ENCODE peak calls at places on chromosomes 7 and 10, in four cellular contexts. One of them, this sample, is unnamed.

GRCh38 chr7:47501406-47501805 is 80.5 kb downstream of the TNS3 start:
- DNase-seq in K562: no peak
- DNase-seq in HepG2: no peak
- DNase-seq in GM12878: no peak
- DNase-seq in this sample: no peak

GRCh38 chr10:22505923-22506685 is 160.8 kb downstream of the SPAG6 start:
- DNase-seq in K562: no peak
- DNase-seq in HepG2: no peak
- DNase-seq in GM12878: no peak
- DNase-seq in this sample: no peak

GRCh38 chr7:28347964-28348363 is 64.4 kb upstream of the CREB5 start:
- DNase-seq in K562: no peak
- DNase-seq in HepG2: no peak
- DNase-seq in GM12878: no peak
- DNase-seq in this sample: no peak

GRCh38 chr7:101651116-101651515 is 22.0 kb upstream of the MYL10 start:
- DNase-seq in K562: no peak
- DNase-seq in HepG2: no peak
- DNase-seq in GM12878: no peak
- DNase-seq in this sample: no peak

GRCh38 chr10:4635394-4635793 is 190.6 kb upstream of the AKR1E2 start:
- DNase-seq in K562: no peak
- DNase-seq in HepG2: no peak
- DNase-seq in GM12878: no peak
- DNase-seq in this sample: no peak

GRCh38 chr10:778626-779330 is 89.3 kb upstream of the DIP2C start:
- DNase-seq in K562: no peak
- DNase-seq in HepG2: no peak
- DNase-seq in GM12878: no peak
- DNase-seq in this sample: no peak

GRCh38 chr10:118013078-118013568 is 33.6 kb downstream of the RAB11FIP2 start:
- DNase-seq in K562: no peak
- DNase-seq in HepG2: no peak
- DNase-seq in GM12878: no peak
- DNase-seq in this sample: no peak

GRCh38 chr7:1694551-1694950 is 24.5 kb downstream of the ELFN1 start:
- DNase-seq in K562: no peak
- DNase-seq in HepG2: no peak
- DNase-seq in GM12878: no peak
- DNase-seq in this sample: no peak

GRCh38 chr10:7856685-7857084 is 38.4 kb downstream of the TAF3 start:
- DNase-seq in K562: no peak
- DNase-seq in HepG2: no peak
- DNase-seq in GM12878: no peak
- DNase-seq in this sample: no peak

GRCh38 chr7:87110778-87111177 is 41.5 kb upstream of the DMTF1 start:
- DNase-seq in K562: peak
- DNase-seq in HepG2: peak
- DNase-seq in GM12878: no peak
- DNase-seq in this sample: no peak

GRCh38 chr10:72694476-72695369 is 2.8 kb downstream of the MCU start:
- DNase-seq in K562: peak
- DNase-seq in HepG2: peak
- DNase-seq in GM12878: no peak
- DNase-seq in this sample: no peak

GRCh38 chr7:16961650-16962049 is 79.9 kb upstream of the AGR3 start:
- DNase-seq in K562: no peak
- DNase-seq in HepG2: no peak
- DNase-seq in GM12878: no peak
- DNase-seq in this sample: no peak

GRCh38 chr7:131556912-131557457 is 557 bp upstream of the PODXL start:
- DNase-seq in K562: no peak
- DNase-seq in HepG2: no peak
- DNase-seq in GM12878: no peak
- DNase-seq in this sample: no peak

GRCh38 chr10:71262027-71262426 is 49.7 kb downstream of the UNC5B start:
- DNase-seq in K562: no peak
- DNase-seq in HepG2: no peak
- DNase-seq in GM12878: no peak
- DNase-seq in this sample: no peak

GRCh38 chr7:57685418-57685817 is 235.4 kb downstream of the ZNF716 start:
- DNase-seq in K562: no peak
- DNase-seq in HepG2: no peak
- DNase-seq in GM12878: no peak
- DNase-seq in this sample: no peak

GRCh38 chr7:101736077-101736476 is 81.3 kb upstream of the CUX1 start:
- DNase-seq in K562: peak
- DNase-seq in HepG2: no peak
- DNase-seq in GM12878: no peak
- DNase-seq in this sample: no peak

GRCh38 chr7:16975712-16976111 is 93.9 kb upstream of the AGR3 start:
- DNase-seq in K562: no peak
- DNase-seq in HepG2: no peak
- DNase-seq in GM12878: no peak
- DNase-seq in this sample: no peak

GRCh38 chr10:56653289-56653688 is 292.2 kb upstream of the ZWINT start:
- DNase-seq in K562: no peak
- DNase-seq in HepG2: no peak
- DNase-seq in GM12878: no peak
- DNase-seq in this sample: no peak

GRCh38 chr10:126844406-126844805 is 60.8 kb upstream of the DOCK1 start:
- DNase-seq in K562: no peak
- DNase-seq in HepG2: no peak
- DNase-seq in GM12878: no peak
- DNase-seq in this sample: no peak

GRCh38 chr7:106099539-106099938 is 12.6 kb downstream of the SYPL1 start:
- DNase-seq in K562: no peak
- DNase-seq in HepG2: no peak
- DNase-seq in GM12878: no peak
- DNase-seq in this sample: no peak

GRCh38 chr10:86688398-86688921 is 20.1 kb downstream of the LDB3 start:
- DNase-seq in K562: peak
- DNase-seq in HepG2: peak
- DNase-seq in GM12878: no peak
- DNase-seq in this sample: peak

GRCh38 chr7:135519871-135520270 is 10.0 kb upstream of the CNOT4 start:
- DNase-seq in K562: no peak
- DNase-seq in HepG2: no peak
- DNase-seq in GM12878: no peak
- DNase-seq in this sample: no peak

GRCh38 chr7:138842111-138842510 is 44.1 kb upstream of the ATP6V0A4 start:
- DNase-seq in K562: peak
- DNase-seq in HepG2: no peak
- DNase-seq in GM12878: no peak
- DNase-seq in this sample: peak

GRCh38 chr10:11358046-11358445 is 253.4 kb downstream of the USP6NL start:
- DNase-seq in K562: no peak
- DNase-seq in HepG2: no peak
- DNase-seq in GM12878: no peak
- DNase-seq in this sample: no peak

GRCh38 chr7:24828871-24829661 is 71.8 kb upstream of the GSDME start:
- DNase-seq in K562: peak
- DNase-seq in HepG2: no peak
- DNase-seq in GM12878: no peak
- DNase-seq in this sample: no peak

DNA sequence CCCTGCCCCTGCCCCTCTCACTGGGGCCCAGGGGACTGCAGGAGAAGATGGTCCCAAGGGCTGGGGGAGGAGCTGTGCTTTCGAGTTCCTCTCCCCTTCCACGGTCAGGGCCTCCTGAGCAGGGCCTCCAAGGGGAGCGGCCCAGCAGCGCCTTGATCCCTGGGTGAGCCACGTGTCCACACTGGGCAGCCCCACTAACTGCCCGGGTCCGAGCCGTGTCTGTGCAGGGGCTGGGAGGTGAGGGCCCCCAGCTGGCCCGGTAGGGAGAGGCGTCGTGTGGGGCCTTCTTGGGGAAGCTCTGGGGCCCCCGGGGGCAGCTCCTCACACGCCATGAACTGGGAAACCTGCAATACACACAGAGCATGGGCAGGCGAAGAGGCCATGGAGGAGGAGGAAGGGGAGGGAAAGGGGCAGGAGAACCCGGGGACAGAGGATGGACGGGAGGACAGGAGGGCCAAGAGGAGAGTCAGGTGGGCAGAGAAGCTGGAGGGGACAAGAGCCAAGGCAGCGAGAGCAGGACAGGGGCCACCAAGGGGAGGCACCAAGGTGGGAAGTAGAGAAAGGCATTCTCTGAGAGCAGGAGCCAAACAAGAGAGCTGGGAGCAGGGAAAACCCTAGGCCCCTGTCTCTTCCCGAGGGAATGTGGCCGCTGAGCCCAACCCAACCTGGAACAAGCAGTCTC is 32.8 kb downstream of the KCNH2 start:
- DNase-seq in K562: no peak
- DNase-seq in HepG2: no peak
- DNase-seq in GM12878: no peak
- DNase-seq in this sample: no peak
- TF ChIP-seq KDM1A in K562: no peak
- TF ChIP-seq KDM1A in HepG2: no peak
- TF ChIP-seq KDM1A in GM12878: no peak
- TF ChIP-seq KDM1A in this sample: no peak

DNA sequence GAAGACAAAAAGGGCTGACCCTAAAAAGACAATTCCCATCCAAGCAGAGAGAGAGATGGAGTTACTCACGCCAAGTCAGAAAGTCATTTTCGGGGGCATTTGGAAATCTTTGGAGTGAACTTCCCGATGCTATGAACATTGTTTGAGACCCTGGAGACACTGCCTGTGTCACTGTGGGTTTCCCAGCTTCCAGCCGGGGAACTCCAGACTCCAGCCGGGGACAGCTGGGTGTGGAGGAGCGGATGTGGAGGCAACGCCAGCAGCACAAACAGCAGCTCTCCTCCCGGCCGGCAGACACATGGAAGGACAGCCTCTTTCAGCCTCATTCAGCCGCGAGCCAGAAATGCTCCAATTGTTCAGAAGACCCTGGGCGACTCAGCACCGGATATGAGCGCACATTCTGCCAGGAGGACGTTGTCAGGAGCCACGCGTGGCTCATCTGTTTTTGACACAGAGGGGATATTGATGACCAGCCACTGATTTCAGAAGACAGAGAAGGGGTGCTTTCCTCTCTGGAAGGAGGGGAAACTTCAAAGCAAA is 97.6 kb downstream of the PRPF18 start:
- DNase-seq in K562: no peak
- DNase-seq in HepG2: no peak
- DNase-seq in GM12878: no peak
- DNase-seq in this sample: no peak
- TF ChIP-seq ZNF274 in K562: no peak
- TF ChIP-seq ZNF274 in HepG2: no peak
- TF ChIP-seq ZNF274 in GM12878: no peak
- TF ChIP-seq ZNF274 in this sample: no peak

GRCh38 chr10:101118031-101118430 is 13.1 kb upstream of the TLX1 start:
- DNase-seq in K562: no peak
- DNase-seq in HepG2: no peak
- DNase-seq in GM12878: no peak
- DNase-seq in this sample: no peak
- TF ChIP-seq EZH2 in K562: no peak
- TF ChIP-seq EZH2 in HepG2: no peak
- TF ChIP-seq EZH2 in GM12878: no peak
- TF ChIP-seq EZH2 in this sample: peak

DNA sequence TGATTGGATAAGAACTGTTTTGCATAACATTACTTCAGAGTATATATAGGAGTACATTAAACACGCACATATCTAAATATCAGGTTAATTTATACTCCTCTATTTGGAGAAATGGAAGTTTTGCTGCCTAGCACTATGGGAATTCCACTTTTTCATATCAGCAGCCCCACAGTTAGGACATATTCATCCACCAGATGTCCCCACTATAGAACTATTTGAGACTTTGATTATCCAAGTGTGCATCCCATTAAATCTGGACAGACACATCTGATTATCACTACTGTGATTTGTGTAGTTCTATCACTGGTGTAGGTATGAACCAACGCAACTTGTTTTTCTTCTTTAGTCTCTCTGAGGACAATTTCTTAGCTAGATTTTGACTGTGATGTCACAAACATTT is 345.7 kb downstream of the THSD7A start:
- DNase-seq in K562: no peak
- DNase-seq in HepG2: no peak
- DNase-seq in GM12878: no peak
- DNase-seq in this sample: no peak
- TF ChIP-seq KDM1A in K562: no peak
- TF ChIP-seq KDM1A in HepG2: no peak
- TF ChIP-seq KDM1A in GM12878: no peak
- TF ChIP-seq KDM1A in this sample: no peak

GRCh38 chr10:104486803-104487202 is 133.2 kb downstream of the CFAP58 start:
- DNase-seq in K562: no peak
- DNase-seq in HepG2: no peak
- DNase-seq in GM12878: no peak
- DNase-seq in this sample: no peak

GRCh38 chr10:104488046-104488832 is 134.6 kb downstream of the CFAP58 start:
- DNase-seq in K562: no peak
- DNase-seq in HepG2: no peak
- DNase-seq in GM12878: no peak
- DNase-seq in this sample: no peak

DNA sequence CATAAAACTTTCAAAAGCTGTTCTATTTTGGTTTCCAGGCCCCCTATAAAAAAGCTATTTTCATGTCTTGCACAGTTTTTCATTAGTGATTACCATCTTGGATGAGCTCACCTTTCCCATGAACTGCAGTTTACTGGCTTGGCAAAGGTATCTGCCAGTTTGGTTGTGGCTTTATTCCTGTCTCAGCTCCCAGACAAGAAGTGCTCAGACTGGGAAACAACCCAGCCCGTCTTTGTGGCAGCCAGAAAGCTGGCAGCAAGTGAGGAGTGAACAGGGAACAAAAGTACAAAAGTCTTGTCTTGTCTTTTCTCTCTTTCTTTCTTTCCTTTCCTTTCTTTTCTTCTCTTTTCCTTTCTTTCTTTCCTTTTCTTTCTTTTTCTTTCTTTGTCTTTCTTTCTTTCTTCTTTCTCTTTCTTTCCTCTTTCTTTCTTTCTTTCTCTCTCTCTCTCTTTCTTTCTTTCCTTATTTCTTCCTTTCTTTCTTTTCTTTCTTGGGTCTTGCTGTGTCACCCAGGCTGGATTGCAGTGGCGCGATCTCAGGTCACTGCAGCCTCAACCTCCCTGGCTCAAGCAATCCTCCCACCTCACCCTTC is 138.8 kb downstream of the CFAP58 start:
- DNase-seq in K562: no peak
- DNase-seq in HepG2: no peak
- DNase-seq in GM12878: no peak
- DNase-seq in this sample: no peak
- TF ChIP-seq ZNF274 in K562: no peak
- TF ChIP-seq ZNF274 in HepG2: no peak
- TF ChIP-seq ZNF274 in GM12878: no peak
- TF ChIP-seq ZNF274 in this sample: no peak

GRCh38 chr7:114082934-114083647 is 164.3 kb upstream of the PPP1R3A start:
- DNase-seq in K562: no peak
- DNase-seq in HepG2: no peak
- DNase-seq in GM12878: no peak
- DNase-seq in this sample: peak
- TF ChIP-seq EZH2 in K562: no peak
- TF ChIP-seq EZH2 in HepG2: no peak
- TF ChIP-seq EZH2 in GM12878: no peak
- TF ChIP-seq EZH2 in this sample: peak

GRCh38 chr10:27099448-27099847 is 846 bp downstream of the ANKRD26 start:
- DNase-seq in K562: peak
- DNase-seq in HepG2: no peak
- DNase-seq in GM12878: no peak
- DNase-seq in this sample: no peak
- TF ChIP-seq KDM1A in K562: no peak
- TF ChIP-seq KDM1A in HepG2: no peak
- TF ChIP-seq KDM1A in GM12878: no peak
- TF ChIP-seq KDM1A in this sample: no peak

This sample was measured in H1.